ENCODE peak calls at places on chromosome 3, in four cellular contexts. V is uterus, G is psoas muscle, D is heart left ventricle. B is an unnamed sample. For H3K36me3, the result is how much of the 10 kb centered on the place peaks cover.

GRCh38 chr3:138338244-138338643 is 8.6 kb upstream of the NME9 start:
- DNase-seq in V (no peak), G (no peak), D (no peak), B (no peak)

GRCh38 chr3:156290917-156291268 is 170.5 kb downstream of the KCNAB1 start:
- DNase-seq in V (no peak), G (no peak), D (no peak), B (no peak)

GRCh38 chr3:123749716-123750115 is 134.4 kb downstream of the MYLK start:
- DNase-seq in V (no peak), G (no peak), D (no peak), B (no peak)

GRCh38 chr3:169026543-169027181 is 636.9 kb downstream of the MECOM start:
- DNase-seq in V (no peak), G (no peak), D (no peak), B (no peak)

GRCh38 chr3:3551976-3552375 is 247.3 kb upstream of the LRRN1 start:
- DNase-seq in V (no peak), G (no peak), D (no peak), B (no peak)

GRCh38 chr3:32577621-32578556 is 7.2 kb upstream of the DYNC1LI1 start:
- DNase-seq in V (no peak), G (no peak), D (no peak), B (no peak)

GRCh38 chr3:187629711-187630110 is 40.5 kb downstream of the SST start:
- DNase-seq in V (no peak), G (no peak), D (no peak), B (no peak)

GRCh38 chr3:69739204-69740102 is at the start of gene MITF:
- DNase-seq in V (peak), G (peak), D (peak), B (peak)

GRCh38 chr3:28667646-28668376 is 319.2 kb upstream of the AZI2 start:
- DNase-seq in V (peak), G (peak), D (no peak), B (peak)

GRCh38 chr3:195240939-195241338 is 30.0 kb downstream of the XXYLT1 start:
- DNase-seq in V (peak), G (no peak), D (no peak), B (no peak)

GRCh38 chr3:62586356-62586755 is 213.0 kb upstream of the FEZF2 start:
- DNase-seq in V (no peak), G (no peak), D (no peak), B (no peak)

GRCh38 chr3:137084579-137084978 is 126.8 kb downstream of the IL20RB start:
- DNase-seq in V (no peak), G (no peak), D (no peak), B (no peak)

GRCh38 chr3:194109192-194109863 is 26.6 kb upstream of the HES1 start:
- DNase-seq in V (no peak), G (no peak), D (no peak), B (no peak)

GRCh38 chr3:124791639-124792111 is 61.4 kb downstream of the UMPS start:
- DNase-seq in V (peak), G (peak), D (no peak), B (no peak)

GRCh38 chr3:158104346-158105020 is 1.7 kb downstream of the SHOX2 start:
- DNase-seq in V (no peak), G (no peak), D (no peak), B (no peak)

GRCh38 chr3:128103277-128103676 is 20.3 kb downstream of the RUVBL1 start:
- DNase-seq in V (no peak), G (no peak), D (no peak), B (no peak)
- H3K36me3 ChIP-seq in V (under half), G (under half), D (under half), B (under half)

DNA sequence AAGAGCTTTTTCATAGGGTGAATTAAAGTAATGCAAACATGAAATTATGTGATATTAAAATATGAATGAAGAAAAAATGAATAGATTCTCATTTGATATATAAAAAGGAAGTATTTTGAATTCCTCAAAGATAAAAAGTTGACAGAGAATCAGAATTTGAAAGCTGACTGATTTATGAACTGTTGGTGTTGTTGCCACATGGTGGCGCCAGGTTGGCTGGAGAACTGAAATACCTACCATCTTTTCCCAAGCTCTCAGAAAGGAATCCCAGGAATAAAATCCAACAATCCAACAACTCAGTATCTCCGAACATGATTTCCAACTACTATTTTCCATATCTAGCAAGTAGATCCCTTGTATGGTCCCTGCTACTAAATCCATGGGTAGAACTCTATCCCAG is 3.1 kb downstream of the MYRIP start:
- DNase-seq in V (no peak), G (no peak), D (no peak), B (no peak)
- TF ChIP-seq CTCF in V (no peak), G (peak), D (peak), B (no peak)

GRCh38 chr3:6743067-6743720 is 117.7 kb upstream of the GRM7 start:
- DNase-seq in V (no peak), G (no peak), D (no peak), B (no peak)
- H3K4me3 ChIP-seq in V (no peak), G (no peak), D (no peak), B (no peak)

DNA sequence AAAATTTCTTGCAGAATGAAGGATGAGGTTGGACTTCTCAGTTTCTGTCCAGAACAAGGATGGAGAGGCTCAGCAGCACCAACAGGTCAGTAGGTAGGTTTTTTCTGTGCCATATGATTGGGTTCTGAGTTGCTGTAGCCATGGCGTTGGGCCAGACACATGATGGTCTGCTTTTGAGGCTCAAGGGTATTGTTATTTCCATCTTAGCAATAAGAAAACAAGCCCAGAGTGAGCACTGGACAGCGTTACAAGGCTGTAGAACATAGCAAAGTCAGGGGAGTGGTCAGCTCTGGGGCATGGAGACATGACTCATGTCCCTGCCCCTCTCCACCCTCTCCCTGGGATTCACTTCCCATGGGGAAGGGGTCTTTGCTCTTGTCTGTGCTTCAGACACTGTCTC is 137.6 kb upstream of the TOPAZ1 start:
- DNase-seq in V (no peak), G (no peak), D (no peak), B (no peak)
- H3K36me3 ChIP-seq in V (under half), G (under half), D (under half), B (under half)

GRCh38 chr3:149493315-149494021 is 19.0 kb downstream of the TM4SF4 start:
- DNase-seq in V (no peak), G (no peak), D (no peak), B (no peak)
- TF ChIP-seq CTCF in V (no peak), G (no peak), D (no peak), B (no peak)

B was measured in kidney.